ENCODE peak calls at places on chromosomes 5 and 9, in four cellular contexts. One of them, this sample, is unnamed.
A peak's percentile ranks its signal among the peaks of the same experiment; 100 is the strongest.

GRCh38 chr5:37888476-37888875 is 48.6 kb upstream of the GDNF start:
- DNase-seq in fibroblast of mammary gland: peak; percentile 82
- DNase-seq in foreskin fibroblast: peak; percentile 51
- DNase-seq in lower lobe of right lung: no peak
- DNase-seq in this sample: no peak

GRCh38 chr5:177500685-177501522 is 3.5 kb upstream of the PDLIM7 start:
- DNase-seq in fibroblast of mammary gland: peak; percentile 85
- DNase-seq in foreskin fibroblast: peak; percentile 78
- DNase-seq in lower lobe of right lung: peak; percentile 94
- DNase-seq in this sample: peak; percentile 86

GRCh38 chr9:95511952-95512750 is 4.6 kb downstream of the PTCH1 start:
- DNase-seq in fibroblast of mammary gland: no peak
- DNase-seq in foreskin fibroblast: peak; percentile 38
- DNase-seq in lower lobe of right lung: no peak
- DNase-seq in this sample: no peak

GRCh38 chr9:69333716-69334115 is 8.7 kb downstream of the ENTREP1 start:
- DNase-seq in fibroblast of mammary gland: no peak
- DNase-seq in foreskin fibroblast: no peak
- DNase-seq in lower lobe of right lung: no peak
- DNase-seq in this sample: no peak

GRCh38 chr5:34735436-34736426 is 79.6 kb downstream of the RAI14 start:
- DNase-seq in fibroblast of mammary gland: peak; percentile 93
- DNase-seq in foreskin fibroblast: no peak
- DNase-seq in lower lobe of right lung: no peak
- DNase-seq in this sample: no peak

GRCh38 chr5:139543423-139543991 is 17.6 kb upstream of the UBE2D2 start:
- DNase-seq in fibroblast of mammary gland: no peak
- DNase-seq in foreskin fibroblast: no peak
- DNase-seq in lower lobe of right lung: peak; percentile 80
- DNase-seq in this sample: peak; percentile 17

GRCh38 chr5:175815126-175815913 is 56.1 kb upstream of the CPLX2 start:
- DNase-seq in fibroblast of mammary gland: no peak
- DNase-seq in foreskin fibroblast: no peak
- DNase-seq in lower lobe of right lung: no peak
- DNase-seq in this sample: no peak

GRCh38 chr5:172858511-172858989 is 24.5 kb downstream of the ERGIC1 start:
- DNase-seq in fibroblast of mammary gland: peak; percentile 81
- DNase-seq in foreskin fibroblast: peak; percentile 69
- DNase-seq in lower lobe of right lung: no peak
- DNase-seq in this sample: no peak

GRCh38 chr5:108615216-108615615 is 132.5 kb upstream of the FER start:
- DNase-seq in fibroblast of mammary gland: peak; percentile 76
- DNase-seq in foreskin fibroblast: peak; percentile 36
- DNase-seq in lower lobe of right lung: no peak
- DNase-seq in this sample: no peak

GRCh38 chr5:1952456-1953099 is 69.9 kb upstream of the IRX4 start:
- DNase-seq in fibroblast of mammary gland: no peak
- DNase-seq in foreskin fibroblast: no peak
- DNase-seq in lower lobe of right lung: no peak
- DNase-seq in this sample: no peak

GRCh38 chr9:89592201-89592815 is 12.5 kb upstream of the GADD45G start:
- DNase-seq in fibroblast of mammary gland: no peak
- DNase-seq in foreskin fibroblast: no peak
- DNase-seq in lower lobe of right lung: no peak
- DNase-seq in this sample: no peak

GRCh38 chr9:128902351-128903078 is 18.3 kb upstream of the PHYHD1 start:
- DNase-seq in fibroblast of mammary gland: no peak
- DNase-seq in foreskin fibroblast: no peak
- DNase-seq in lower lobe of right lung: peak; percentile 66
- DNase-seq in this sample: no peak

GRCh38 chr5:122129332-122129731 is at the start of gene ZNF474:
- DNase-seq in fibroblast of mammary gland: peak; percentile 96
- DNase-seq in foreskin fibroblast: peak; percentile 92
- DNase-seq in lower lobe of right lung: no peak
- DNase-seq in this sample: peak; percentile 99

GRCh38 chr9:36007309-36007708 is 29.4 kb upstream of the RECK start:
- DNase-seq in fibroblast of mammary gland: no peak
- DNase-seq in foreskin fibroblast: no peak
- DNase-seq in lower lobe of right lung: no peak
- DNase-seq in this sample: no peak

GRCh38 chr9:107489144-107489673 is 360 bp downstream of the KLF4 start:
- DNase-seq in fibroblast of mammary gland: peak; percentile 4
- DNase-seq in foreskin fibroblast: no peak
- DNase-seq in lower lobe of right lung: no peak
- DNase-seq in this sample: no peak

GRCh38 chr5:100479079-100479688 is 56.0 kb upstream of the FAM174A start:
- DNase-seq in fibroblast of mammary gland: peak; percentile 19
- DNase-seq in foreskin fibroblast: no peak
- DNase-seq in lower lobe of right lung: no peak
- DNase-seq in this sample: no peak

GRCh38 chr5:139584137-139584536 is 23.0 kb downstream of the UBE2D2 start:
- DNase-seq in fibroblast of mammary gland: no peak
- DNase-seq in foreskin fibroblast: no peak
- DNase-seq in lower lobe of right lung: no peak
- DNase-seq in this sample: no peak

DNA sequence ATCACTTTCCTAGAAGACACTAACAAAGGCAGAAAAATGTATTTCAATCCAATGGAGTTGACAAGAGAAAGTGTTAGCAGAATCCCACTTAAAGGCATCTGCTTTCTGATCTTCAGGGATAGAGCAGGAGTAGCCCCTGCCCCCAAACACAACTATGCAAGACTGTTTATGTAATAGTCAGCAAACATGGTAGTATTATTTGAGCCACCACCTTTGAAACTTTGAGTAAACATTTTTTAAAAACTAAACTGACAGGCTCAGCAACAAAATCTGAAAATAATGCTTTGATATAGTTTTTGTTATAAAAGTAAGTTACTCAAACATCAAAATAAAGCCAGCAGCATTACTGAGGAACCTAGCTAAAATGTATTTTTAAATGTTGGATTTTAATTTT is 4.8 kb downstream of the ELL2 start:
- DNase-seq in fibroblast of mammary gland: no peak
- DNase-seq in foreskin fibroblast: no peak
- DNase-seq in lower lobe of right lung: no peak
- DNase-seq in this sample: no peak
- H3K4me3 ChIP-seq in fibroblast of mammary gland: no peak overlapping the region
- H3K4me3 ChIP-seq in foreskin fibroblast: peak overlapping the region; percentile 1
- H3K4me3 ChIP-seq in lower lobe of right lung: no peak overlapping the region
- H3K4me3 ChIP-seq in this sample: no peak overlapping the region

GRCh38 chr5:97991236-97991635 is 782.2 kb upstream of the RGMB start:
- DNase-seq in fibroblast of mammary gland: no peak
- DNase-seq in foreskin fibroblast: no peak
- DNase-seq in lower lobe of right lung: no peak
- DNase-seq in this sample: no peak
- H3K4me3 ChIP-seq in fibroblast of mammary gland: no peak overlapping the region
- H3K4me3 ChIP-seq in foreskin fibroblast: no peak overlapping the region
- H3K4me3 ChIP-seq in lower lobe of right lung: no peak overlapping the region
- H3K4me3 ChIP-seq in this sample: no peak overlapping the region

GRCh38 chr5:181163487-181164075 is 16.2 kb downstream of the OR2V2 start:
- DNase-seq in fibroblast of mammary gland: no peak
- DNase-seq in foreskin fibroblast: no peak
- DNase-seq in lower lobe of right lung: no peak
- DNase-seq in this sample: no peak
- H3K4me3 ChIP-seq in fibroblast of mammary gland: peak overlapping the region; percentile 1
- H3K4me3 ChIP-seq in foreskin fibroblast: no peak overlapping the region
- H3K4me3 ChIP-seq in lower lobe of right lung: no peak overlapping the region
- H3K4me3 ChIP-seq in this sample: peak overlapping the region; percentile 37

GRCh38 chr9:124779368-124780059 is 2.6 kb downstream of the OLFML2A start:
- DNase-seq in fibroblast of mammary gland: peak; percentile 95
- DNase-seq in foreskin fibroblast: peak; percentile 89
- DNase-seq in lower lobe of right lung: no peak
- DNase-seq in this sample: peak; percentile 93
- H3K4me3 ChIP-seq in fibroblast of mammary gland: no peak overlapping the region
- H3K4me3 ChIP-seq in foreskin fibroblast: peak overlapping the region; percentile 25
- H3K4me3 ChIP-seq in lower lobe of right lung: no peak overlapping the region
- H3K4me3 ChIP-seq in this sample: peak overlapping the region; percentile 1

DNA sequence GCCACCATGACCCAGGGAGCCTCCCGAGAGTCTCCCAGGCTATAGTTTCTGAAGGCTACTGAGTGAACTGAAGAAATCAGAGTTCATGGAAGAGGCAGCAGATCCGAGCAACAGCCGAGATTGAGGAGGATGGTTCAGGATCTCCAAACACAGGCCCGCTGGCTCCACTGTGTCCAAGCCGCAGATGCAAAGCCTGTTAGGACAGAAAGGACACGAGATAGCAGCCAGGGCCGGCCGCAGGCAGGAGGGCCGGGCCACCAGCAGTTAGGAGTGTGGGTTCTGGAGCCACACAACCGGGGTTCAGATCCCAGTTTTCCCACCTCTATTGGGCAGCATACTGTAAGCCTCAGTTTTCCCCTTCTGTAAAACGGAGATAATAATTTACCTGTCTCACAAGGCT is 27.7 kb downstream of the NEK6 start:
- DNase-seq in fibroblast of mammary gland: no peak
- DNase-seq in foreskin fibroblast: no peak
- DNase-seq in lower lobe of right lung: no peak
- DNase-seq in this sample: no peak
- H3K4me3 ChIP-seq in fibroblast of mammary gland: no peak overlapping the region
- H3K4me3 ChIP-seq in foreskin fibroblast: no peak overlapping the region
- H3K4me3 ChIP-seq in lower lobe of right lung: no peak overlapping the region
- H3K4me3 ChIP-seq in this sample: no peak overlapping the region

GRCh38 chr5:170248635-170249227 is 15.9 kb downstream of the C5orf58 start:
- DNase-seq in fibroblast of mammary gland: no peak
- DNase-seq in foreskin fibroblast: no peak
- DNase-seq in lower lobe of right lung: no peak
- DNase-seq in this sample: no peak
- H3K4me3 ChIP-seq in fibroblast of mammary gland: no peak overlapping the region
- H3K4me3 ChIP-seq in foreskin fibroblast: no peak overlapping the region
- H3K4me3 ChIP-seq in lower lobe of right lung: no peak overlapping the region
- H3K4me3 ChIP-seq in this sample: no peak overlapping the region

This sample was measured in brain microvascular endothelial cell.